ENCODE peak calls at places on chromosomes 11 and 22, in five cellular contexts. D is cardiac muscle cell, F is SJSA1, X is mammary epithelial cell, S is transverse colon. U is an unnamed sample.
A peak's percentile ranks its signal among the peaks of the same experiment; 100 is the strongest.

GRCh38 chr11:86978756-86979608 is 23.8 kb upstream of the FZD4 start:
- DNase-seq in D (peak; percentile 73), F (no peak), X (peak; percentile 36), S (no peak), U (no peak)

GRCh38 chr11:119363874-119364590 is 17.5 kb downstream of the USP2 start:
- DNase-seq in D (peak; percentile 46), F (no peak), X (no peak), S (peak; percentile 68), U (peak; percentile 71)

GRCh38 chr11:43576834-43577521 is 103.6 kb upstream of the HSD17B12 start:
- DNase-seq in D (peak; percentile 62), F (peak; percentile 65), X (no peak), S (no peak), U (peak; percentile 90)

GRCh38 chr11:30206249-30206996 is 24.4 kb upstream of the FSHB start:
- DNase-seq in D (no peak), F (no peak), X (no peak), S (no peak), U (no peak)

GRCh38 chr22:34960005-34960404 is 106.0 kb upstream of the ISX start:
- DNase-seq in D (no peak), F (no peak), X (no peak), S (no peak), U (no peak)

GRCh38 chr22:29334696-29335344 is 19.3 kb upstream of the RASL10A start:
- DNase-seq in D (no peak), F (no peak), X (no peak), S (no peak), U (no peak)

GRCh38 chr11:69304258-69304657 is 10.3 kb downstream of the MYEOV start:
- DNase-seq in D (no peak), F (no peak), X (no peak), S (no peak), U (no peak)

GRCh38 chr22:40651057-40651456 is 14.5 kb upstream of the MRTFA start:
- DNase-seq in D (no peak), F (no peak), X (no peak), S (no peak), U (no peak)

GRCh38 chr11:9858822-9859221 is 194.9 kb downstream of the SWAP70 start:
- DNase-seq in D (peak; percentile 33), F (no peak), X (no peak), S (no peak), U (no peak)

GRCh38 chr22:24550028-24550901 is 4.7 kb downstream of the GUCD1 start:
- DNase-seq in D (peak; percentile 8), F (no peak), X (no peak), S (peak; percentile 69), U (no peak)

GRCh38 chr22:19679476-19680099 is 34.7 kb upstream of the SEPTIN5 start:
- DNase-seq in D (peak; percentile 25), F (no peak), X (no peak), S (peak; percentile 27), U (peak; percentile 55)

GRCh38 chr22:49370841-49371301 is 456.8 kb downstream of the BRD1 start:
- DNase-seq in D (no peak), F (no peak), X (no peak), S (no peak), U (no peak)

GRCh38 chr11:15864021-15864805 is 492.1 kb downstream of the SOX6 start:
- DNase-seq in D (no peak), F (no peak), X (no peak), S (no peak), U (no peak)

GRCh38 chr11:126424471-126425039 is 69.1 kb downstream of the ST3GAL4 start:
- DNase-seq in D (no peak), F (no peak), X (no peak), S (no peak), U (peak; percentile 57)

GRCh38 chr22:38106814-38107578 is 3.5 kb downstream of the BAIAP2L2 start:
- DNase-seq in D (no peak), F (no peak), X (no peak), S (no peak), U (no peak)

GRCh38 chr22:39933741-39934140 is 26.5 kb upstream of the TMA7B start:
- DNase-seq in D (no peak), F (no peak), X (no peak), S (no peak), U (no peak)

GRCh38 chr22:41001722-41002122 is 50.5 kb downstream of the RBX1 start:
- DNase-seq in D (peak; percentile 45), F (no peak), X (peak; percentile 82), S (no peak), U (no peak)

GRCh38 chr22:48491451-48491941 is 1336.2 kb downstream of the BRD1 start:
- DNase-seq in D (no peak), F (peak; percentile 34), X (no peak), S (no peak), U (no peak)

GRCh38 chr11:77776455-77776854 is 44.1 kb downstream of the RSF1 start:
- DNase-seq in D (peak; percentile 22), F (no peak), X (no peak), S (no peak), U (no peak)

GRCh38 chr11:17687946-17688670 is 31.3 kb upstream of the MYOD1 start:
- DNase-seq in D (no peak), F (peak; percentile 41), X (no peak), S (no peak), U (no peak)

GRCh38 chr11:95577716-95578460 is 211.7 kb downstream of the FAM76B start:
- DNase-seq in D (peak; percentile 52), F (no peak), X (peak; percentile 89), S (no peak), U (no peak)

GRCh38 chr22:45703758-45704157 is 32.1 kb downstream of the ATXN10 start:
- DNase-seq in D (no peak), F (no peak), X (peak; percentile 5), S (no peak), U (peak; percentile 92)

GRCh38 chr11:106457727-106458126 is 380.3 kb downstream of the AASDHPPT start:
- DNase-seq in D (peak; percentile 68), F (no peak), X (peak; percentile 81), S (no peak), U (no peak)
- H3K27ac ChIP-seq in D (no peak overlapping the region), F (no peak overlapping the region), X (peak overlapping the region; percentile 81), S (no peak overlapping the region), U (no peak overlapping the region)

GRCh38 chr11:116642902-116643301 is 129.9 kb downstream of the BUD13 start:
- DNase-seq in D (no peak), F (no peak), X (no peak), S (no peak), U (no peak)

GRCh38 chr11:116643521-116643920 is 129.3 kb downstream of the BUD13 start:
- DNase-seq in D (no peak), F (no peak), X (no peak), S (no peak), U (no peak)

GRCh38 chr11:116641561-116642045 is 131.2 kb downstream of the BUD13 start:
- DNase-seq in D (peak; percentile 37), F (no peak), X (peak; percentile 14), S (peak; percentile 41), U (peak; percentile 65)

GRCh38 chr11:116640641-116641402 is 132.0 kb downstream of the BUD13 start:
- DNase-seq in D (no peak), F (no peak), X (no peak), S (no peak), U (no peak)

GRCh38 chr11:116642481-116642880 is 130.3 kb downstream of the BUD13 start:
- DNase-seq in D (no peak), F (no peak), X (no peak), S (no peak), U (no peak)
- H3K27ac ChIP-seq in D (no peak overlapping the region), F (no peak overlapping the region), X (no peak overlapping the region), S (no peak overlapping the region), U (no peak overlapping the region)

DNA sequence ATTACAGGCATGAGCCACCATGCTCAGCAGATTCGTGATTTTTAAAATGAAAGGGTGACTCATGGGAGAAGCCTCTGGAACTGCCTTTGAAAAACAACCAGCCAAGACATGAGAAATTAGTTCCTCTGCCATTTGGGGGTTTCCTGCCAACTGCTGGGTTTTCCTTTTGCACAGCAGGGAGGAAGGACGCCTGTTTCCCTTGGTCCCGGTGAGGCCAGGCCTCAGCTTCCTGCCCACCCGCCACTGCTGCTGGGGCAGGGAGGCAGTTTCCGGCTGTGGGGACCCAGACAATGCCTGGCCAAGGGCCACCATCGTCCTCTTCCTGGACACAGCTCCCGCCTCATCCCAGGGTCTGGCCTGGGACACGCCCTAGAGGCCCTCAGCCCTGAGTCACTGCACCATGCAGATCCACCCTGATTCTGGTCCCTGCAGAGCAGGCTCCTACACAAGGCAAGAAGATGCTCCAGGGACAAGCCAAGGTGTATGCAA is 10.2 kb downstream of the PPM1F start:
- DNase-seq in D (peak; percentile 83), F (peak; percentile 94), X (peak; percentile 89), S (peak; percentile 52), U (no peak)
- H3K27ac ChIP-seq in D (no peak overlapping the region), F (peak overlapping the region; percentile 95), X (peak overlapping the region; percentile 85), S (peak overlapping the region; percentile 97), U (peak overlapping the region; percentile 62)

GRCh38 chr22:27863556-27863955 is 55.5 kb downstream of the PITPNB start:
- DNase-seq in D (no peak), F (no peak), X (no peak), S (no peak), U (no peak)
- H3K27ac ChIP-seq in D (peak overlapping the region; percentile 55), F (peak overlapping the region; percentile 3), X (no peak overlapping the region), S (peak overlapping the region; percentile 80), U (no peak overlapping the region)